ENCODE peak calls at places on chromosomes 13 and 19, in six cellular contexts. A is heart left ventricle, G is AG09309, D is uterus, S is right lobe of liver, O is GM13977. T is an unnamed sample.

GRCh38 chr19:16023558-16023915 is 52.8 kb upstream of the TPM4 start:
- DNase-seq in A (no peak), G (no peak), D (no peak), S (no peak), O (no peak), T (no peak)

GRCh38 chr13:102045713-102046112 is 356.1 kb downstream of the FGF14 start:
- DNase-seq in A (no peak), G (no peak), D (no peak), S (no peak), O (no peak), T (no peak)

GRCh38 chr13:65034266-65034665 is 2195.9 kb downstream of the PCDH9 start:
- DNase-seq in A (peak; percentile 13), G (no peak), D (no peak), S (no peak), O (no peak), T (no peak)

GRCh38 chr13:77328819-77329132 is 1.9 kb upstream of the MYCBP2 start:
- DNase-seq in A (peak; percentile 22), G (no peak), D (no peak), S (no peak), O (no peak), T (no peak)

GRCh38 chr19:7456964-7457541 is 31.8 kb downstream of the PEX11G start:
- DNase-seq in A (no peak), G (no peak), D (no peak), S (no peak), O (no peak), T (no peak)

GRCh38 chr19:41649827-41650226 is 23.0 kb upstream of the CEACAM4 start:
- DNase-seq in A (no peak), G (no peak), D (no peak), S (no peak), O (no peak), T (no peak)

GRCh38 chr13:114012141-114012540 is 38.3 kb upstream of the C13orf46 start:
- DNase-seq in A (peak; percentile 11), G (no peak), D (no peak), S (no peak), O (no peak), T (no peak)

GRCh38 chr19:19849056-19849455 is 16.6 kb upstream of the ZNF253 start:
- DNase-seq in A (no peak), G (no peak), D (no peak), S (no peak), O (no peak), T (no peak)

GRCh38 chr19:46713781-46714522 is 3.0 kb downstream of the PRKD2 start:
- DNase-seq in A (peak; percentile 95), G (peak; percentile 17), D (peak; percentile 95), S (peak; percentile 96), O (peak; percentile 86), T (peak; percentile 93)

GRCh38 chr13:40987606-40988280 is 31.4 kb downstream of the ELF1 start:
- DNase-seq in A (no peak), G (no peak), D (no peak), S (no peak), O (no peak), T (no peak)

DNA sequence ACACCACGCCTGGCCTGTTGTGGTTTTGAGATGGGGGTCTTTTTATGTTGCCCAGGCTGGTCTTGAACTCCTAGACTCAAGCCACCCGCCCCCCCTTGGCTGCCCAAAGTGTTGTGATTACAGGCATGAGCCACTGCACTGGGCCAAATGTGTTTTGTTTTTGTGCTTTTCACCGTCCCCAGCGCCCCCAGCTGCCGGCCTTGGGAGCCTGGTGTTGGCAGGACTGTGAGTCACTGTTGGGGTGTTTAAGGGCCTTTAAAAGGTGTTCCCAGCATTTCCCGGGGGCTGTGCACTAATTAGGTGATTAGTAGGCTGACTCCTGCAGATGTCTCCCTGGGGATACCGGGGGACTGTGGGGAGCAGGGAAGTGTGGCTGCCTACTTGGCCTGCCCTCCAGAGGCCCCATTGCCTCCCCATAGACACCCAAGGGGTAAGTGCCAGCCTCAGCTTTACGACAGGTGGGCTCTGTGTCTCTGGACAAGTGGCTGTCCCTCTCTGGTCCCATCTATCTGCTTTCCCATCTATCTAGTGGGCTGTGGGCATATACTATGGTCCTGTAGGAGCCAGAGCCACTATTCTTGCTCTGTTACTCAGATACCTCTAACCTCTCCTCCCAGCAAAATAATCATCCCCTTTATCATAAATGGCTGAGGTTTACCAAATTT is 11.8 kb upstream of the TLE5 start:
- DNase-seq in A (no peak), G (no peak), D (no peak), S (no peak), O (no peak), T (peak; percentile 61)
- TF ChIP-seq CTCF in A (no peak), G (peak; percentile 23), D (peak; percentile 11), S (no peak), O (peak; percentile 37), T (no peak)

DNA sequence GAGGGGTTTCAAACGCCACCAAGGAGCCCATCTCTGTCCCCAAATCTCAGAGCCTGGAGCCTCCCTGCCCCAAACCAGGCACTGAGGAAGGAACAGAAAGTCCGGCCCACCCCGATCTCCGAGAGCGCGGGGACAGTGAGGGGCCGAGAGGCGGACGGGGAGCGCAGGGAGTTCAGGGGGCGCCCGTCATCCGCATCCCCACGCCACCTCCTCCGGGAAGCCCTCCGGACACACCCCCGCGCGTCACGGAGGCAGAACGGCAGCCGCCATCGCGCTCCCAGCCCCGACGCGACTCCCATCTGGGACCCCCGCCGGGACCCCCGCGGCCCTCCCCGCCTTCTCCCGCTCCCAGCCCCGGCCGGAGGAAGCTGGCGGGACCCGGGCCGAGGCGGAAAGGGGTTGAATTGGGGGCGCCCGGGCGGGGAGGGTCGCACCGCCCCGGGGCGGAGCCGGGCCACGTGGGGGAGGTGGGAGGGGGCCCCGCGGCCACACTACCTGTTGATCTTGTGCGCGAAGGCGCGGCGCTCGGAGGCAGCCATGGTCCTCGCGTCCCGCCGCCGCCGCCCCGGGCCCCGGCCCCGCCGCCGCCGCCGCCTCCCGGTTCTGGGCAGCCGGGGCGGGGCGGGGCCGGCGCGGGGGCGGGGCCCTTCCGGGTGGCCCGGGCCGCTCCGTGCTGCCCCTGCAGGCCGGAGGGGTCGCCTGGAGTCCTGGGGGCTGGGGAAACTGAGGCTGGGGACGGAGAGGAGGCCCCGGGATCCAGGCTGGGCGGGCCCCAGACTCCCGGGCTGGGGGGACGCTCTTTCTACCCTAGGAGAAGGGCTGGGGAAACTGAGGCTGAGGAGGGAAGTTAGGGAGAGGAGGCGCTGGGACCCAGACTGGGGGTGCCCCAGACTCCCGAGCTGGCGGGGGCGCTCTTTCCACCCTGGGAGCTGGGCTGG is at the start of gene DOCK6:
- DNase-seq in A (peak; percentile 55), G (no peak), D (no peak), S (no peak), O (peak; percentile 83), T (no peak)
- TF ChIP-seq CTCF in A (peak; percentile 46), G (peak; percentile 47), D (peak; percentile 59), S (peak; percentile 33), O (peak; percentile 41), T (peak; percentile 33)

DNA sequence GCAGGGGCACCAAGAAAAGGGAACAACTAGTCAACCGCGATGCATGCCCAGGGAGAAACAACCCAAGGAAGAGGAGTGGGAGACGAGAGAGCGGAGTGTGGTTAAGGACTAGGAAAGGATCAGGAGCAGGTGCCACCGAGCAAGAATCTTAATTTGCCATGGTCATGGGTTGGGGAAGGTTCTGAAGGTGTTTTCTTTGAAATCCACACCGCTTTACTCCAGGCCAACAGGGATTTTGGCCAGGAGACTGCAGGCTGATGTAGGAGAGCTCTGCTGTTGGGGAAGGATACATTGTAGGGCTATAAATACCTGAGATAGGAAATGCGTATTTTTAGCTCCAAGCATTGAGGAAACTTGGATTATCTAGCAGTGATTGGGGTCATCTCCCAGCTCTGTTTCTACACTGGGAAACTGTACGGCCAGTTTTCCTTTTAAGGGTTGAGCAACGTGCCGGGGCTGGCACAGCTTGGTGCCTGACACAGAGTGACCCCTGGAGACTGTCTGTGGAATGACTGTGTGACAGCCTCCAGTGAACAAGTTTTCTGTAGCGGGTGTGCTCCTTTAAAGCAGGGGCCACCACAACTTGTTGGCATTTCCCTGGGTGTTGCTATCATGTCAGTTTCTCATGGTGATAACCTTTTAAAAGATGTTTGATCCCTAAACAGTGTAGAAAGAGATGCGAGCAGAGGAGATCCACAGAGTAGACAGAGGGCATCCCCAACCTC is 34.2 kb downstream of the ZNF536 start:
- DNase-seq in A (peak; percentile 39), G (no peak), D (no peak), S (no peak), O (peak; percentile 32), T (no peak)
- TF ChIP-seq CTCF in A (peak; percentile 47), G (no peak), D (no peak), S (no peak), O (peak; percentile 33), T (no peak)

DNA sequence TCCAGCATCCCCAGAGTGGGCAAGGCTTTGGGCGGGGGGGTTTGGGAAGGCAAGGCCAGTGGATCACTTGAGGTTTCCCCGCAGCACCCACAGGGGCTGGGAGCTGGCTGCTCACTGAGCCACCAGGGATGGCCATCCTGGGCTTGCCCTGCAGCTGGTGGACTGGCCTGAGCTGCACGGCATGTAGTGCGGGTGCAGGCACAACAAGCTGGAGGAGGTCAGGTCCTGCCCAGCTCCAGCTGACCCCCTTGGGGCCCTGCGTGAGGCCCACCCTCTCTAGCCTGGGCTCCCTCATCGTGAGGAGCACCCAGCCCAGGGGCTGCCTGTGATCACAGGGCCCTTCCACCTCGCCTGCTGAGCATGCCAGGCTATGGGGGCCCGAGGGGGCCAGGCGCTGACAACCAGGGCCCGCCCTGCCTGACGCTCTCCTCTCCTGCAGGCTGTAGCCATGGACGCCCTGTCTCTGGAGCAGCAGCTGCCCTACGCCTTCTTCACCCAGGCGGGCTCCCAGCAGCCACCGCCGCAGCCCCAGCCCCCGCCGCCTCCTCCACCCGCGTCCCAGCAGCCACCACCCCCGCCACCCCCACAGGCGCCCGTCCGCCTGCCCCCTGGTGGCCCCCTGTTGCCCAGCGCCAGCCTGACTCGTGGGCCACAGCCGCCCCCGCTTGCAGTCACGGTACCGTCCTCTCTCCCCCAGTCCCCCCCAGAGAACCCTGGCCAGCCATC is 22.9 kb downstream of the COMP start:
- DNase-seq in A (peak; percentile 13), G (no peak), D (no peak), S (no peak), O (no peak), T (no peak)
- TF ChIP-seq CTCF in A (no peak), G (no peak), D (no peak), S (no peak), O (no peak), T (no peak)

GRCh38 chr13:20997301-20998061 is 63.9 kb downstream of the LATS2 start:
- DNase-seq in A (peak; percentile 82), G (peak; percentile 95), D (no peak), S (no peak), O (no peak), T (peak; percentile 20)
- TF ChIP-seq CTCF in A (no peak), G (no peak), D (no peak), S (no peak), O (no peak), T (no peak)

DNA sequence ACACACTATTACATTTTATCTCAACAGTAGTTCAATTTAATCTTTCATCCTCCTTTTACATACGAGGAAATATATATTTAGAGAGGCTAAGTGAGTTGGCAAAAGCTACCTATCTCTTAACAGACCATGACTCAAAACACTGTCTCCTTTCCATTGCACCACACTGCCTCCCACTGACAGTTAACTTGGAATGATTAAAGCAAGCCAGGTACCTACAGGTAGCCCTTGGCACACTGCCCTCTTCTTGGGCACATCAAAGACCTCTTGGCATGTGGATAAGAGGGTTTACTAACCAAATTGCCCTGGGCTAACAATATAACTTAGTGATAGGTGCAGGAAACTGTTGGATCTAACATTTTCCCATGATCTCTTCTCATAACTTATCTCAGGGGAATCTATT is 1.9 kb downstream of the ABHD13 start:
- DNase-seq in A (no peak), G (no peak), D (no peak), S (no peak), O (no peak), T (no peak)
- TF ChIP-seq CTCF in A (no peak), G (no peak), D (no peak), S (no peak), O (peak; percentile 43), T (no peak)

T was measured in tibial artery.